ENCODE peak calls at places on chromosome 21, in five cellular contexts. A is breast epithelium, U is psoas muscle, H is sigmoid colon, O is PC-9. C is an unnamed sample.

GRCh38 chr21:14120091-14120734 is 90.5 kb downstream of the LIPI start:
- DNase-seq in A (no peak), U (no peak), H (no peak), O (no peak), C (no peak)

GRCh38 chr21:16535100-16535418 is 805.3 kb downstream of the USP25 start:
- DNase-seq in A (peak), U (peak), H (peak), O (no peak), C (peak)

GRCh38 chr21:40512590-40512989 is 334.4 kb downstream of the DSCAM start:
- DNase-seq in A (no peak), U (no peak), H (no peak), O (no peak), C (no peak)

GRCh38 chr21:31731112-31731801 is 661 bp downstream of the SCAF4 start:
- DNase-seq in A (peak), U (peak), H (peak), O (no peak), C (peak)

GRCh38 chr21:31158789-31159581 is 120.7 kb upstream of the KRTAP19-8 start:
- DNase-seq in A (no peak), U (no peak), H (no peak), O (no peak), C (no peak)

GRCh38 chr21:28177008-28177603 is 815.6 kb downstream of the LTN1 start:
- DNase-seq in A (no peak), U (no peak), H (no peak), O (no peak), C (no peak)

GRCh38 chr21:14975136-14975905 is 89.5 kb downstream of the NRIP1 start:
- DNase-seq in A (no peak), U (no peak), H (no peak), O (no peak), C (no peak)

GRCh38 chr21:17576080-17576835 is 36.4 kb downstream of the BTG3 start:
- DNase-seq in A (no peak), U (no peak), H (no peak), O (no peak), C (no peak)

GRCh38 chr21:31564439-31564838 is 95.1 kb upstream of the SOD1 start:
- DNase-seq in A (no peak), U (no peak), H (no peak), O (no peak), C (no peak)

GRCh38 chr21:16302851-16303282 is 573.1 kb downstream of the USP25 start:
- DNase-seq in A (no peak), U (peak), H (peak), O (no peak), C (peak)

GRCh38 chr21:32955307-32955937 is 70.3 kb upstream of the OLIG2 start:
- DNase-seq in A (no peak), U (no peak), H (no peak), O (no peak), C (no peak)

GRCh38 chr21:30579351-30579750 is 10.8 kb downstream of the KRTAP22-2 start:
- DNase-seq in A (no peak), U (no peak), H (no peak), O (no peak), C (no peak)

GRCh38 chr21:15149825-15150224 is 85.0 kb upstream of the NRIP1 start:
- DNase-seq in A (no peak), U (no peak), H (no peak), O (no peak), C (no peak)

DNA sequence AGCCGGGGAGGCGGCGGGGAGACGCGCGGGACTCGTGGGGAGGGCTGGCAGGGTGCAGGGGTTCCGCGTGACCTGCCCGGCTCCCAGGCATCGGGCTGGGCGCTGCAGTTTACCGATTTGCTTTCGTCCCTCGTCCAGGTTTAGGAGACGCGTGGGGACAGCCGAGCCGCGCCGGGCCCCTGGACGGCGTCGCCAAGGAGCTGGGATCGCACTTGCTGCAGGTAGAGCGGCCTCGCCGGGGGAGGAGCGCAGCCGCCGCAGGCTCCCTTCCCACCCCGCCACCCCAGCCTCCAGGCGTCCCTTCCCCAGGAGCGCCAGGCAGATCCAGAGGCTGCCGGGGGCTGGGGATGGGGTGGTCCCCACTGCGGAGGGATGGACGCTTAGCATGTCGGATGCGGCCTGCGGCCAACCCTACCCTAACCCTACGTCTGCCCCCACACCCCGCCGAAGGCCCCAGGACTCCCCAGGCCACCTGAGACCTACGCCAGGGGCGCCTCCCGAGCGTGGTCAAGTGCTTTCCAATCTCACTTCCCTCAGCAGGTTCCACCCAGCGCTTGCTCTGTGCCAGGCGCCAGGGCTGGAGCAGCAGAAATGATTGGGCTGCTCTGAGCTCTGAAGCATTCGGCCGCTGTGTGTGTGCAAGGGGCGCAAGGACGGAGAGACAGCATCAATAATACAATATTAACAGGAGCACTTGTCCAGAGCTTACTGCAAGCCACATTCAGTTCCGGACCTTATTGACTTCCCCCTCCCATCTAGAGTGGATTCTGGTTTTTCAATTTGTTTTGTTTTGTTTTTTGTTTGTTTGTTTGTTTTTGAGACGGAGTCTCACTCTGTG is 10.3 kb downstream of the SIM2 start:
- DNase-seq in A (no peak), U (no peak), H (peak), O (no peak), C (peak)
- H3K4me3 ChIP-seq in A (peak), U (peak), H (peak), O (no peak), C (peak)

DNA sequence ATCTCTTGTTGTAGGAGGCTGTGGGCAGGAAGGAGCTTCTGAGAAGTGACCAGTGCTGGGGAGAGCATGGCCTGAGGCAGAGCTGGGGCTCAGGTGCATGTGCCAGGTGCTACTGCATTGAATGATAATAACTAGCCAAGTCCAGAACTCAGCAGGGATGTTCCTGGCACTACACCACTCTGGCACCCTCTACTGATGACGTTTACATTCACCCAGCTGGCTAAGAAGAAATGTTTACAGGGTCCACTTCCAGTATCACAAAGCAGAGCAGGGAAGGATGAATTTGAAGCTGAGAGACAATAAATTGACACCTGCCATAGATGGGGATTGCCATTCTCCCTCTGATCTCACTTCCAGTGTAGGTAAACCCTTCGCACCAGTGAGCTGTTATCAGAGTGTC is 411.8 kb downstream of the SETD4 start:
- DNase-seq in A (no peak), U (no peak), H (no peak), O (no peak), C (no peak)
- TF ChIP-seq CTCF in A (no peak), U (no peak), H (no peak), O (no peak), C (no peak)

GRCh38 chr21:39484711-39485264 is 33.0 kb downstream of the SH3BGR start:
- DNase-seq in A (no peak), U (no peak), H (no peak), O (no peak), C (no peak)
- H3K27ac ChIP-seq in A (no peak), U (peak), H (peak), O (no peak), C (no peak)

GRCh38 chr21:44865561-44866280 is 7.8 kb downstream of the PTTG1IP start:
- DNase-seq in A (no peak), U (no peak), H (peak), O (no peak), C (no peak)
- H3K4me3 ChIP-seq in A (no peak), U (no peak), H (peak), O (no peak), C (peak)

GRCh38 chr21:38380391-38381137 is 117.7 kb downstream of the ERG start:
- DNase-seq in A (no peak), U (no peak), H (no peak), O (no peak), C (no peak)
- TF ChIP-seq CTCF in A (no peak), U (no peak), H (no peak), O (peak), C (no peak)

DNA sequence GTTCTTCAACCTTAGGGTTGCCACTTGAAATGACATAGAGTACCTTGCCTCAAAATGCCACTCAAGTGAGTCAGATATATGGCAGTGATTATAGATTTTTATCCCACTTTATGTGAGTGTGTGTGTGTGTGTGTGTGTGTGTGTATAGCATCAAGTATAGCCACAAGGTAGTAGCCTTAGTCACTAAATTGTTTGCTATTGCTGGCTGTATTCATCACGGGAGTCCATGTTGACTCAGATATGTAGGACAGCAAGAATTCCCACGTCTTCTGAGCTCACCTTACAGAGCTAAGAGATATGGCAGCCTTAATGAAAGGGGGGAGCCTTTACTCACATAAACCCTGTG is 9.3 kb downstream of the ETS2 start:
- DNase-seq in A (no peak), U (no peak), H (no peak), O (peak), C (no peak)
- H3K27ac ChIP-seq in A (no peak), U (peak), H (no peak), O (no peak), C (no peak)

DNA sequence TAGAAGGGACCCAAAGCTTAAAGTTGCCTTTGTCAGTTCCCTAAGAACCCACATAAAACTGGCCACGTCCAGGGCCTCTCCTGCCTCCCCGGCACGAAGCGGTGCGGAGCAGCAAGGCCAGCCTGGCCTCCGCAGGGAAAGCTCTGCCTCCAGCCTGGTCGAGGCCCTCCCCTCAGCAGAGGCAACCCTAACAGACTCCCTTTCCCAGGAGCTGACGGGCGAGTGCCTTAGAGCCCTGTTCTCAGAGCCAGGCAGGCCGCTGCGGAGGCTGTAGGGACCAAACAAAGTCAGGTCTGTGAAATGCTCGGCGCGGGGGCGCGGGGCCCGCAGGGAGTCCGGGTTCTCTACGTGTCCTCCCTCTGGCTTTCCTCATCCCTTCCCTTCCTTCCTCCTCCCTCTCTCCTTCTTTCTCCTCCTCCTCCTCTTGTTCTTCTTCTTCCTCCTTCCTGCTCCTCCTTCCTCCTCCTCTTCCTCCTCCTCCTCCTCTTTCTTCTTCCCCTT is 40.7 kb downstream of the RIPK4 start:
- DNase-seq in A (no peak), U (no peak), H (no peak), O (no peak), C (no peak)
- H3K4me3 ChIP-seq in A (no peak), U (no peak), H (no peak), O (peak), C (no peak)

GRCh38 chr21:46324390-46325072 is 575 bp downstream of the PCNT start:
- DNase-seq in A (peak), U (peak), H (peak), O (peak), C (peak)

GRCh38 chr21:46326110-46326703 is 2.3 kb downstream of the PCNT start:
- DNase-seq in A (no peak), U (no peak), H (no peak), O (peak), C (no peak)

GRCh38 chr21:46323227-46323709 is 402 bp downstream of the C21orf58 start:
- DNase-seq in A (no peak), U (no peak), H (peak), O (no peak), C (no peak)

GRCh38 chr21:46323710-46324389 is at the start of the genes C21orf58 and PCNT:
- DNase-seq in A (peak), U (peak), H (peak), O (peak), C (peak)

GRCh38 chr21:46325073-46325912 is 1.3 kb downstream of the PCNT start:
- DNase-seq in A (peak), U (peak), H (peak), O (no peak), C (no peak)
- TF ChIP-seq CTCF in A (peak), U (peak), H (no peak), O (no peak), C (no peak)

GRCh38 chr21:26528882-26529281 is 44.2 kb downstream of the CYYR1 start:
- DNase-seq in A (no peak), U (no peak), H (no peak), O (no peak), C (no peak)

GRCh38 chr21:26532208-26532607 is 40.9 kb downstream of the CYYR1 start:
- DNase-seq in A (no peak), U (no peak), H (no peak), O (no peak), C (no peak)

GRCh38 chr21:26529556-26529955 is 43.5 kb downstream of the CYYR1 start:
- DNase-seq in A (no peak), U (no peak), H (no peak), O (no peak), C (no peak)

DNA sequence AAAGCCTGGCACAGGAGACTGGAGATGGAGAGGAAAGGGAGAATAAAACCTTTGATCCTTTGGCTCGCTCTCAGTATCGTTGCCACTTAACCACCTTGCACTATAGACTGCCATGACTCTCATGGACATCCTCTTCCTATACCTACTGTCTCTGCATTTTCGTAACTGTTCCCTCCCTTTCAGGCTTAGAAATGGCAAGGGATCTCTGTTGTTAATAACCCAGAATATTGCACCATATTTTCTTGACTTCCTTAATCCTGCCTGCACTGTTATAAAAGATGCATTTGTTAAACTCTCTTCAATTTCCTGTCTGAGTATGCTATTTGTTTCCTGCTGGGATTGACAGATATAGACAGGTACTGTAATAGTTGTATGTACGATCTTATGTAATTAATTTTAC is 38.6 kb downstream of the CYYR1 start:
- DNase-seq in A (no peak), U (no peak), H (no peak), O (no peak), C (no peak)
- H3K27ac ChIP-seq in A (no peak), U (no peak), H (no peak), O (no peak), C (no peak)

C was measured in coronary artery.